ENCODE peak calls at places on chromosomes 6 and 20, in four cellular contexts. W, R, C and Y are unnamed samples.

GRCh38 chr6:103872219-103872618 is 987.5 kb downstream of the HACE1 start:
- DNase-seq in W (no peak), R (no peak), C (no peak), Y (no peak)

GRCh38 chr6:26362836-26363220 is 2.2 kb upstream of the BTN3A2 start:
- DNase-seq in W (no peak), R (no peak), C (no peak), Y (no peak)

GRCh38 chr6:45075246-45075645 is 252.9 kb upstream of the RUNX2 start:
- DNase-seq in W (no peak), R (no peak), C (no peak), Y (no peak)

GRCh38 chr6:36688534-36689075 is 9.0 kb upstream of the RAB44 start:
- DNase-seq in W (no peak), R (no peak), C (no peak), Y (no peak)

GRCh38 chr6:88558981-88559380 is 392.8 kb upstream of the CNR1 start:
- DNase-seq in W (no peak), R (no peak), C (no peak), Y (no peak)

GRCh38 chr6:163579111-163579879 is 164.8 kb downstream of the QKI start:
- DNase-seq in W (no peak), R (no peak), C (no peak), Y (no peak)

GRCh38 chr6:53557005-53557715 is 12.3 kb upstream of the GCLC start:
- DNase-seq in W (no peak), R (no peak), C (no peak), Y (no peak)

GRCh38 chr20:63475209-63475608 is 2.8 kb upstream of the KCNQ2 start:
- DNase-seq in W (no peak), R (no peak), C (no peak), Y (peak)

GRCh38 chr6:18684343-18684742 is 297.2 kb downstream of the RNF144B start:
- DNase-seq in W (no peak), R (no peak), C (no peak), Y (no peak)

GRCh38 chr6:158654498-158654897 is 4.6 kb downstream of the SYTL3 start:
- DNase-seq in W (peak), R (no peak), C (no peak), Y (no peak)

GRCh38 chr6:105482227-105482839 is 79.5 kb upstream of the PREP start:
- DNase-seq in W (peak), R (no peak), C (no peak), Y (no peak)